ENCODE peak calls at places on chromosome 13, in seven cellular contexts. Q, H, A, Y, F, D and T are unnamed samples.

GRCh38 chr13:51550151-51550550 is 34.1 kb upstream of the WDFY2 start:
- DNase-seq in Q (no peak), H (no peak), A (no peak), Y (no peak), F (no peak), D (no peak), T (no peak)

GRCh38 chr13:42883771-42884170 is 102.4 kb downstream of the FAM216B start:
- DNase-seq in Q (peak; percentile 33), H (no peak), A (peak; percentile 79), Y (peak; percentile 68), F (peak; percentile 12), D (no peak), T (no peak)

GRCh38 chr13:65307056-65307455 is 1923.1 kb downstream of the PCDH9 start:
- DNase-seq in Q (no peak), H (no peak), A (no peak), Y (no peak), F (no peak), D (no peak), T (no peak)

GRCh38 chr13:26480246-26480855 is 77.1 kb upstream of the WASF3 start:
- DNase-seq in Q (peak; percentile 57), H (no peak), A (peak; percentile 18), Y (no peak), F (no peak), D (no peak), T (no peak)

GRCh38 chr13:112879283-112879833 is 89.7 kb upstream of the MCF2L start:
- DNase-seq in Q (no peak), H (no peak), A (no peak), Y (no peak), F (no peak), D (no peak), T (no peak)

GRCh38 chr13:109151255-109151654 is 521.8 kb downstream of the MYO16 start:
- DNase-seq in Q (peak; percentile 93), H (no peak), A (peak; percentile 47), Y (no peak), F (no peak), D (no peak), T (no peak)

GRCh38 chr13:32381539-32381938 is 46.4 kb downstream of the N4BP2L1 start:
- DNase-seq in Q (peak; percentile 39), H (no peak), A (peak; percentile 72), Y (peak; percentile 3), F (peak; percentile 45), D (no peak), T (peak; percentile 9)

GRCh38 chr13:20303636-20304035 is 71.5 kb upstream of the GJB6 start:
- DNase-seq in Q (peak; percentile 48), H (no peak), A (peak; percentile 62), Y (no peak), F (no peak), D (no peak), T (no peak)

GRCh38 chr13:102724923-102725322 is 30.1 kb upstream of the METTL21C start:
- DNase-seq in Q (peak; percentile 97), H (no peak), A (peak; percentile 90), Y (peak; percentile 28), F (peak; percentile 10), D (no peak), T (no peak)

GRCh38 chr13:41463823-41464602 is 6.7 kb downstream of the RGCC start:
- DNase-seq in Q (no peak), H (no peak), A (no peak), Y (no peak), F (peak; percentile 27), D (no peak), T (peak; percentile 83)

GRCh38 chr13:33519561-33520479 is 234.3 kb upstream of the STARD13 start:
- DNase-seq in Q (no peak), H (no peak), A (peak; percentile 93), Y (no peak), F (no peak), D (no peak), T (no peak)

GRCh38 chr13:111335263-111335662 is 14.8 kb downstream of the TEX29 start:
- DNase-seq in Q (no peak), H (no peak), A (no peak), Y (no peak), F (no peak), D (no peak), T (no peak)

GRCh38 chr13:41150058-41150457 is 17.5 kb upstream of the KBTBD6 start:
- DNase-seq in Q (peak; percentile 37), H (no peak), A (no peak), Y (no peak), F (no peak), D (no peak), T (no peak)

GRCh38 chr13:71704650-71705049 is 162.4 kb downstream of the DACH1 start:
- DNase-seq in Q (no peak), H (no peak), A (no peak), Y (no peak), F (no peak), D (no peak), T (no peak)

GRCh38 chr13:105972306-105972721 is 563.1 kb downstream of the EFNB2 start:
- DNase-seq in Q (no peak), H (no peak), A (no peak), Y (peak; percentile 89), F (no peak), D (no peak), T (no peak)

GRCh38 chr13:31151837-31152236 is 9.9 kb downstream of the HSPH1 start:
- DNase-seq in Q (no peak), H (no peak), A (no peak), Y (no peak), F (no peak), D (no peak), T (no peak)

GRCh38 chr13:77751513-77752456 is 54.3 kb downstream of the SLAIN1 start:
- DNase-seq in Q (peak; percentile 59), H (no peak), A (peak; percentile 71), Y (no peak), F (peak; percentile 77), D (no peak), T (peak; percentile 70)

GRCh38 chr13:109336730-109337129 is 449.7 kb downstream of the IRS2 start:
- DNase-seq in Q (peak; percentile 62), H (no peak), A (peak; percentile 95), Y (no peak), F (no peak), D (no peak), T (no peak)

GRCh38 chr13:94657167-94657566 is 55.2 kb downstream of the SOX21 start:
- DNase-seq in Q (peak; percentile 48), H (no peak), A (peak; percentile 49), Y (no peak), F (no peak), D (no peak), T (peak; percentile 23)

GRCh38 chr13:40236566-40237168 is 429.8 kb downstream of the FOXO1 start:
- DNase-seq in Q (no peak), H (no peak), A (peak; percentile 59), Y (no peak), F (no peak), D (no peak), T (no peak)

GRCh38 chr13:41699759-41700158 is 242.4 kb downstream of the RGCC start:
- DNase-seq in Q (no peak), H (no peak), A (no peak), Y (no peak), F (no peak), D (no peak), T (no peak)

GRCh38 chr13:58247080-58247479 is 615.5 kb downstream of the PCDH17 start:
- DNase-seq in Q (no peak), H (no peak), A (no peak), Y (no peak), F (no peak), D (no peak), T (no peak)

GRCh38 chr13:66200555-66200954 is 1029.6 kb downstream of the PCDH9 start:
- DNase-seq in Q (no peak), H (no peak), A (peak; percentile 57), Y (no peak), F (no peak), D (no peak), T (no peak)

GRCh38 chr13:79485014-79485441 is 4.1 kb downstream of the NDFIP2 start:
- DNase-seq in Q (peak; percentile 96), H (no peak), A (peak; percentile 93), Y (peak; percentile 70), F (no peak), D (no peak), T (peak; percentile 45)

GRCh38 chr13:83709751-83710515 is 172.3 kb downstream of the SLITRK1 start:
- DNase-seq in Q (peak; percentile 89), H (no peak), A (no peak), Y (no peak), F (no peak), D (no peak), T (no peak)

DNA sequence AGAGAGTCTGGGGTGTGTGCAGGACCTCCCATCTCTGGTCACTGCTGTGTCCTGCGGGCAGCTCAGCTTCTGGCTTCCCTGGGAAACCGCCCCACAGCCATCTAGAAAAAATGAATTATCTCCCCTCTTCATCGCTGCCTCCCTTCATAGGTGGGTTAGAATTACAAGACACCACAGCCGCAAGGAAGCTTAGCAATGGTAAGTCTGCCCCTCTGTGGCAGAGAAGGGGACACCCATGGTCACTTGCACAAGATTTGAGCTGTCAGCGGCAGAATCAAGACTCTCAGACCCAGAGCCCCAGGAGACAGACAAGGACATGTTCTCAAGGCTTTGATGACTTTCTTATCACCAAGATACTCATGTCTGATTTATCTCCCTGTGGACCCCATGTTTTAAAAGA is 110.8 kb upstream of the PABPC3 start:
- DNase-seq in Q (no peak), H (no peak), A (no peak), Y (no peak), F (peak; percentile 32), D (no peak), T (no peak)
- TF ChIP-seq CTCF in Q (no peak), H (no peak), A (no peak), Y (no peak), F (peak; percentile 7), D (no peak), T (no peak)

GRCh38 chr13:98821372-98822237 is 69.1 kb upstream of the SLC15A1 start:
- DNase-seq in Q (no peak), H (no peak), A (peak; percentile 45), Y (peak; percentile 3), F (no peak), D (no peak), T (no peak)
- TF ChIP-seq CTCF in Q (no peak), H (no peak), A (no peak), Y (no peak), F (no peak), D (no peak), T (no peak)

GRCh38 chr13:63979951-63980350 is 2564.3 kb upstream of the PCDH20 start:
- DNase-seq in Q (no peak), H (no peak), A (no peak), Y (no peak), F (no peak), D (no peak), T (no peak)
- TF ChIP-seq CTCF in Q (no peak), H (no peak), A (no peak), Y (no peak), F (no peak), D (no peak), T (no peak)

GRCh38 chr13:59492030-59492636 is 671.6 kb downstream of the DIAPH3 start:
- DNase-seq in Q (no peak), H (no peak), A (peak; percentile 51), Y (no peak), F (no peak), D (no peak), T (no peak)

GRCh38 chr13:59490651-59491050 is 673.1 kb downstream of the DIAPH3 start:
- DNase-seq in Q (peak; percentile 5), H (no peak), A (no peak), Y (no peak), F (no peak), D (no peak), T (no peak)

GRCh38 chr13:59483441-59484116 is 680.1 kb downstream of the DIAPH3 start:
- DNase-seq in Q (no peak), H (no peak), A (peak; percentile 51), Y (no peak), F (no peak), D (no peak), T (no peak)

GRCh38 chr13:59488436-59488835 is 675.3 kb downstream of the DIAPH3 start:
- DNase-seq in Q (no peak), H (no peak), A (peak; percentile 38), Y (no peak), F (no peak), D (no peak), T (no peak)

GRCh38 chr13:59487883-59488282 is 675.8 kb downstream of the DIAPH3 start:
- DNase-seq in Q (no peak), H (no peak), A (no peak), Y (no peak), F (no peak), D (no peak), T (no peak)
- TF ChIP-seq CTCF in Q (no peak), H (no peak), A (peak; percentile 29), Y (no peak), F (no peak), D (no peak), T (no peak)